ENCODE peak calls at places on chromosomes 12 and 14, in five cellular contexts. M, O, D, L and Z are unnamed samples.
A peak's percentile ranks its signal among the peaks of the same experiment; 100 is the strongest.

GRCh38 chr12:10354502-10354901 is 35.3 kb downstream of the KLRK1 start:
- DNase-seq in D (no peak), O (no peak), M (no peak), L (no peak), Z (no peak)

GRCh38 chr12:85348779-85349178 is 68.8 kb downstream of the ALX1 start:
- DNase-seq in L (no peak), M (no peak), D (no peak), O (no peak), Z (no peak)

GRCh38 chr14:84477996-84478395 is 1051.9 kb upstream of the FLRT2 start:
- DNase-seq in L (no peak), D (no peak), O (no peak), M (no peak), Z (no peak)

GRCh38 chr12:13001725-13002040 is 1.6 kb upstream of the HEBP1 start:
- DNase-seq in D (no peak), M (no peak), O (no peak), L (no peak), Z (no peak)

GRCh38 chr14:79098324-79098723 is 928.2 kb downstream of the NRXN3 start:
- DNase-seq in M (no peak), O (no peak), L (no peak), D (no peak), Z (no peak)

GRCh38 chr12:39763894-39764176 is 144.2 kb upstream of the ABCD2 start:
- DNase-seq in M (no peak), O (no peak), L (no peak), D (no peak), Z (no peak)

GRCh38 chr14:100780646-100781355 is 45.1 kb upstream of the MEG3 start:
- DNase-seq in D (no peak), L (no peak), O (no peak), M (no peak), Z (no peak)

GRCh38 chr12:47896633-47897032 is 8.2 kb downstream of the VDR start:
- DNase-seq in M (no peak), L (no peak), O (no peak), D (no peak), Z (no peak)

GRCh38 chr14:105281354-105282097 is 19.3 kb downstream of the BRF1 start:
- DNase-seq in L (no peak), D (peak; percentile 82), M (peak; percentile 37), O (no peak), Z (no peak)

GRCh38 chr12:3492868-3493224 is 1.8 kb downstream of the PRMT8 start:
- DNase-seq in D (no peak), L (no peak), M (no peak), O (no peak), Z (no peak)

GRCh38 chr12:122366685-122367475 is 55.6 kb downstream of the CLIP1 start:
- DNase-seq in D (peak; percentile 66), O (peak; percentile 78), M (peak; percentile 14), L (peak; percentile 32), Z (no peak)

GRCh38 chr12:2489266-2489665 is 305.5 kb upstream of the FKBP4 start:
- DNase-seq in L (no peak), M (no peak), D (no peak), O (no peak), Z (no peak)

GRCh38 chr12:42921741-42922511 is 332.4 kb upstream of the PRICKLE1 start:
- DNase-seq in M (no peak), O (no peak), L (no peak), D (peak; percentile 39), Z (no peak)

GRCh38 chr14:62158779-62159178 is 396.6 kb downstream of the SNAPC1 start:
- DNase-seq in D (no peak), M (no peak), L (no peak), O (no peak), Z (no peak)

GRCh38 chr14:69260979-69261605 is 1.1 kb downstream of the GALNT16 start:
- DNase-seq in L (peak; percentile 73), M (peak; percentile 51), O (no peak), D (no peak), Z (peak; percentile 25)

GRCh38 chr12:104354167-104354867 is 50.8 kb downstream of the EID3 start:
- DNase-seq in D (no peak), M (no peak), L (no peak), O (no peak), Z (no peak)

GRCh38 chr14:56524971-56525677 is 54.5 kb upstream of the TMEM260 start:
- DNase-seq in L (no peak), O (no peak), M (no peak), D (no peak), Z (no peak)

GRCh38 chr14:59098377-59098776 is 90.1 kb upstream of the DAAM1 start:
- DNase-seq in M (no peak), D (peak; percentile 90), L (no peak), O (no peak), Z (no peak)

GRCh38 chr14:94677239-94677612 is 65.0 kb downstream of the SERPINA3 start:
- DNase-seq in L (no peak), M (no peak), O (no peak), D (no peak), Z (no peak)

GRCh38 chr12:58841058-58841798 is 79.1 kb downstream of the LRIG3 start:
- DNase-seq in D (no peak), M (no peak), L (no peak), O (no peak), Z (no peak)

GRCh38 chr14:99879401-99880295 is 86.4 kb downstream of the EML1 start:
- DNase-seq in O (no peak), D (no peak), M (no peak), L (no peak), Z (no peak)

GRCh38 chr14:25121342-25122129 is 71.6 kb upstream of the STXBP6 start:
- DNase-seq in L (peak; percentile 5), M (no peak), O (no peak), D (peak; percentile 9), Z (no peak)

GRCh38 chr12:74915718-74916117 is 293.9 kb downstream of the KCNC2 start:
- DNase-seq in M (no peak), O (no peak), L (no peak), D (no peak), Z (no peak)

GRCh38 chr12:21065845-21066244 is 65.1 kb upstream of the SLCO1B1 start:
- DNase-seq in D (no peak), O (peak; percentile 18), M (no peak), L (no peak), Z (peak; percentile 25)

GRCh38 chr14:63504628-63505027 is 38.5 kb downstream of the PPP2R5E start:
- DNase-seq in M (no peak), O (no peak), L (no peak), D (peak; percentile 60), Z (no peak)

GRCh38 chr14:99958380-99958779 is 106.8 kb upstream of the EVL start:
- DNase-seq in M (no peak), L (no peak), O (no peak), D (no peak), Z (no peak)

GRCh38 chr14:69685217-69685616 is 73.8 kb downstream of the SUSD6 start:
- DNase-seq in D (peak; percentile 15), M (no peak), O (no peak), L (no peak), Z (no peak)

GRCh38 chr12:47194501-47194900 is 114.7 kb upstream of the AMIGO2 start:
- DNase-seq in M (no peak), D (no peak), O (no peak), L (peak; percentile 29), Z (peak; percentile 19)

GRCh38 chr12:28023156-28023887 is 50.8 kb upstream of the PTHLH start:
- DNase-seq in M (no peak), D (peak; percentile 59), O (peak; percentile 53), L (no peak), Z (no peak)

GRCh38 chr12:6452245-6452731 is 446 bp downstream of the TAPBPL start:
- DNase-seq in O (no peak), D (no peak), L (no peak), M (no peak), Z (peak; percentile 50)

GRCh38 chr12:106758349-106758951 is 16.0 kb upstream of the RIC8B start:
- DNase-seq in O (no peak), M (no peak), D (no peak), L (no peak), Z (no peak)

GRCh38 chr12:43238281-43238680 is 313.7 kb downstream of the ADAMTS20 start:
- DNase-seq in L (no peak), O (no peak), M (no peak), D (no peak), Z (no peak)

GRCh38 chr12:41509655-41510054 is 321.5 kb downstream of the PDZRN4 start:
- DNase-seq in M (no peak), L (no peak), D (no peak), O (no peak), Z (no peak)

GRCh38 chr12:47821346-47821706 is 1.6 kb upstream of the HDAC7 start:
- DNase-seq in O (no peak), L (no peak), D (no peak), M (no peak), Z (no peak)

GRCh38 chr12:12645485-12645884 is 33.8 kb downstream of the CREBL2 start:
- DNase-seq in O (peak; percentile 16), L (peak; percentile 45), D (no peak), M (no peak), Z (peak; percentile 64)

GRCh38 chr12:132597333-132598283 is 12.8 kb downstream of the LRCOL1 start:
- DNase-seq in D (no peak), O (peak; percentile 13), L (no peak), M (peak; percentile 50), Z (no peak)
- H3K9ac ChIP-seq in D (no peak overlapping the region), O (no peak overlapping the region), L (no peak overlapping the region), M (no peak overlapping the region), Z (no peak overlapping the region)

GRCh38 chr12:76688001-76688400 is 75.9 kb upstream of the ZDHHC17 start:
- DNase-seq in L (no peak), D (no peak), M (no peak), O (no peak), Z (no peak)

GRCh38 chr12:76690916-76691700 is 72.8 kb upstream of the ZDHHC17 start:
- DNase-seq in M (no peak), D (peak; percentile 48), L (no peak), O (no peak), Z (no peak)

GRCh38 chr12:76685246-76685678 is 78.7 kb upstream of the ZDHHC17 start:
- DNase-seq in M (no peak), D (no peak), O (no peak), L (no peak), Z (no peak)

GRCh38 chr12:76694369-76694768 is 69.5 kb upstream of the ZDHHC17 start:
- DNase-seq in M (no peak), D (no peak), O (no peak), L (no peak), Z (no peak)

DNA sequence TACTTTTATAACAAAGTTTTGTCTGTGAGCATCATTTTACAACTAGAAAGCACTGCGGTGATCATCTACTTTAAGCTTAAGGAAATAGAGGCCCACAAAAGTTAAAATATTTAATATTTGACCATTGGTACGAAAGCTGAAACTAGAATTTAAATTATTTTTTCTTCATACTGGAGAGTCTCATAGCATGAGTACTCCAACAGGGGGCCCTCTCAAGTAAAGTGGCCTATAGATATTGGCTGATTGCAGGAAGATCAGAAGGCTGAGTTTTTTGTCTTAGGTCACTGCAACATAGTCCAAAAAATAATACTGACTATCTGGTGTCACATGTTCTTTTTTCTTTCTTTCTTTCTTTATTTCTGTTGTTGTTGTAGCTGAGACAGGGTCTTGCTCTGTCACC is 75.3 kb upstream of the ZDHHC17 start:
- DNase-seq in M (no peak), L (no peak), O (no peak), D (no peak), Z (no peak)
- H3K9ac ChIP-seq in M (no peak overlapping the region), L (no peak overlapping the region), O (no peak overlapping the region), D (no peak overlapping the region), Z (no peak overlapping the region)

GRCh38 chr12:110561471-110562201 is 21.5 kb downstream of the PPTC7 start:
- DNase-seq in L (no peak), M (no peak), D (peak; percentile 83), O (no peak), Z (no peak)
- H3K9ac ChIP-seq in L (no peak overlapping the region), M (no peak overlapping the region), D (no peak overlapping the region), O (no peak overlapping the region), Z (no peak overlapping the region)

GRCh38 chr14:64507376-64508156 is 3.0 kb downstream of the ZBTB1 start:
- DNase-seq in O (no peak), M (no peak), L (no peak), D (no peak), Z (no peak)
- H3K9ac ChIP-seq in O (no peak overlapping the region), M (no peak overlapping the region), L (peak overlapping the region; percentile 27), D (no peak overlapping the region), Z (peak overlapping the region; percentile 59)